ENCODE peak calls at places on chromosomes 3 and 15, in eight cellular contexts. U, M, I, S, V, H, N and E are unnamed samples.

GRCh38 chr3:193554790-193555189 is at the start of gene ATP13A4:
- DNase-seq in U (no peak), M (no peak), I (no peak), S (no peak), V (no peak), H (no peak), N (peak), E (no peak)

GRCh38 chr15:76330281-76330680 is 6.3 kb upstream of the ISL2 start:
- DNase-seq in U (peak), M (no peak), I (peak), S (no peak), V (no peak), H (peak), N (peak), E (no peak)

GRCh38 chr3:140129885-140130284 is 194.9 kb downstream of the CLSTN2 start:
- DNase-seq in U (no peak), M (no peak), I (no peak), S (no peak), V (no peak), H (no peak), N (no peak), E (no peak)

GRCh38 chr3:57706462-57706861 is 13.6 kb upstream of the DENND6A start:
- DNase-seq in U (peak), M (peak), I (no peak), S (no peak), V (no peak), H (peak), N (peak), E (no peak)

GRCh38 chr3:124768812-124769211 is 38.6 kb downstream of the UMPS start:
- DNase-seq in U (peak), M (no peak), I (no peak), S (no peak), V (no peak), H (no peak), N (no peak), E (no peak)

GRCh38 chr3:127942613-127943012 is 27.6 kb downstream of the KBTBD12 start:
- DNase-seq in U (no peak), M (no peak), I (no peak), S (no peak), V (no peak), H (no peak), N (no peak), E (no peak)

GRCh38 chr3:160052385-160053047 is 63.9 kb downstream of the IL12A start:
- DNase-seq in U (peak), M (no peak), I (no peak), S (no peak), V (no peak), H (peak), N (peak), E (no peak)

GRCh38 chr3:138642226-138642926 is 33.8 kb downstream of the FAIM start:
- DNase-seq in U (no peak), M (no peak), I (no peak), S (no peak), V (no peak), H (no peak), N (no peak), E (no peak)

GRCh38 chr3:135922903-135923250 is 42.7 kb upstream of the PPP2R3A start:
- DNase-seq in U (no peak), M (no peak), I (no peak), S (no peak), V (no peak), H (no peak), N (no peak), E (no peak)

GRCh38 chr3:190424478-190425439 is 24.9 kb downstream of the TMEM207 start:
- DNase-seq in U (peak), M (peak), I (peak), S (no peak), V (peak), H (peak), N (peak), E (peak)

GRCh38 chr3:109275702-109276293 is 40.5 kb downstream of the DPPA2 start:
- DNase-seq in U (peak), M (peak), I (no peak), S (no peak), V (no peak), H (peak), N (peak), E (peak)

GRCh38 chr3:51675201-51675611 is 4.2 kb downstream of the TEX264 start:
- DNase-seq in U (peak), M (peak), I (peak), S (no peak), V (no peak), H (peak), N (peak), E (no peak)

GRCh38 chr15:44243146-44243545 is 45.4 kb upstream of the GOLM2 start:
- DNase-seq in U (no peak), M (no peak), I (no peak), S (no peak), V (no peak), H (peak), N (no peak), E (no peak)

GRCh38 chr15:79160211-79160610 is 69.6 kb upstream of the RASGRF1 start:
- DNase-seq in U (peak), M (peak), I (no peak), S (no peak), V (no peak), H (no peak), N (peak), E (no peak)

GRCh38 chr3:16828815-16829214 is 55.9 kb upstream of the PLCL2 start:
- DNase-seq in U (peak), M (no peak), I (peak), S (no peak), V (no peak), H (peak), N (peak), E (no peak)

GRCh38 chr15:73744293-73744692 is 8.9 kb downstream of the INSYN1 start:
- DNase-seq in U (no peak), M (no peak), I (no peak), S (no peak), V (no peak), H (no peak), N (no peak), E (no peak)

GRCh38 chr15:59830873-59831272 is 141.8 kb upstream of the BNIP2 start:
- DNase-seq in U (no peak), M (no peak), I (no peak), S (no peak), V (no peak), H (no peak), N (peak), E (no peak)

GRCh38 chr3:48614044-48614443 is 4.6 kb upstream of the UQCRC1 start:
- DNase-seq in U (peak), M (peak), I (no peak), S (no peak), V (no peak), H (peak), N (no peak), E (no peak)

GRCh38 chr3:184338538-184338945 is 1.1 kb downstream of the FAM131A start:
- DNase-seq in U (peak), M (peak), I (no peak), S (no peak), V (peak), H (peak), N (no peak), E (peak)

GRCh38 chr15:41241251-41241964 is 10.3 kb downstream of the CHP1 start:
- DNase-seq in U (peak), M (no peak), I (no peak), S (no peak), V (no peak), H (peak), N (no peak), E (no peak)

GRCh38 chr3:31762888-31763351 is 218.1 kb downstream of the OSBPL10 start:
- DNase-seq in U (no peak), M (no peak), I (no peak), S (no peak), V (no peak), H (no peak), N (peak), E (no peak)

GRCh38 chr15:45393851-45394250 is 15.5 kb upstream of the GATM start:
- DNase-seq in U (peak), M (no peak), I (no peak), S (no peak), V (no peak), H (no peak), N (peak), E (no peak)

GRCh38 chr3:79086514-79086913 is 681.3 kb downstream of the ROBO1 start:
- DNase-seq in U (peak), M (peak), I (peak), S (no peak), V (no peak), H (peak), N (peak), E (peak)

GRCh38 chr3:165768680-165769079 is 68.5 kb downstream of the BCHE start:
- DNase-seq in U (peak), M (no peak), I (no peak), S (no peak), V (no peak), H (no peak), N (no peak), E (no peak)

GRCh38 chr3:56915969-56916586 is 114.3 kb upstream of the ARHGEF3 start:
- DNase-seq in U (no peak), M (no peak), I (no peak), S (peak), V (no peak), H (no peak), N (no peak), E (peak)

GRCh38 chr3:15610083-15610482 is 8.5 kb downstream of the BTD start:
- DNase-seq in U (peak), M (peak), I (peak), S (no peak), V (peak), H (peak), N (peak), E (no peak)

GRCh38 chr3:133444071-133444774 is 44.4 kb downstream of the BFSP2 start:
- DNase-seq in U (peak), M (no peak), I (no peak), S (no peak), V (no peak), H (peak), N (peak), E (no peak)